ENCODE peak calls at places on chromosomes 16 and 17, in seven cellular contexts. S is MM.1S, L is A549, I is DND-41, G is neural progenitor cell, O is prostate gland, B is tibial nerve. P is an unnamed sample.

GRCh38 chr16:88712362-88712979 is 6.2 kb downstream of the CTU2 start:
- DNase-seq in L (no peak), O (no peak), S (no peak), B (no peak), I (no peak), G (no peak), P (no peak)

GRCh38 chr17:60165223-60165622 is 15.4 kb downstream of the CA4 start:
- DNase-seq in O (no peak), S (no peak), B (no peak), I (no peak), G (no peak), L (peak; percentile 2), P (peak; percentile 57)

GRCh38 chr16:49846800-49847199 is 9.1 kb downstream of the ZNF423 start:
- DNase-seq in I (no peak), G (no peak), O (no peak), B (no peak), L (no peak), S (no peak), P (no peak)

GRCh38 chr16:14335297-14335696 is 264.2 kb downstream of the MRTFB start:
- DNase-seq in L (peak; percentile 26), G (no peak), B (no peak), S (no peak), O (no peak), I (no peak), P (no peak)

GRCh38 chr16:50502616-50503000 is 45.6 kb upstream of the NKD1 start:
- DNase-seq in O (no peak), G (no peak), I (no peak), L (no peak), S (no peak), B (no peak), P (no peak)

GRCh38 chr17:79971651-79972050 is 64.0 kb downstream of the TBC1D16 start:
- DNase-seq in I (no peak), S (no peak), O (no peak), B (no peak), G (no peak), L (no peak), P (peak; percentile 53)

GRCh38 chr16:22671301-22672076 is 142.5 kb upstream of the HS3ST2 start:
- DNase-seq in B (no peak), I (no peak), S (no peak), G (peak; percentile 47), O (no peak), L (no peak), P (peak; percentile 66)

GRCh38 chr16:85648070-85648714 is 35.1 kb downstream of the GSE1 start:
- DNase-seq in G (no peak), S (no peak), I (no peak), B (no peak), L (no peak), O (no peak), P (no peak)

GRCh38 chr16:58499615-58500328 is at the start of gene NDRG4:
- DNase-seq in I (no peak), G (peak; percentile 91), S (no peak), B (no peak), L (peak; percentile 92), O (no peak), P (peak; percentile 75)

GRCh38 chr17:38658741-38659345 is 15.9 kb downstream of the EPOP start:
- DNase-seq in I (peak; percentile 69), O (no peak), L (no peak), B (no peak), S (no peak), G (no peak), P (no peak)
- H3K27ac ChIP-seq in I (no peak overlapping the region), O (no peak overlapping the region), L (no peak overlapping the region), B (no peak overlapping the region), S (no peak overlapping the region), G (no peak overlapping the region), P (no peak overlapping the region)

GRCh38 chr16:4659363-4660353 is 33.7 kb upstream of the NUDT16L1 start:
- DNase-seq in O (no peak), G (no peak), I (no peak), B (no peak), L (no peak), S (no peak), P (peak; percentile 64)
- H3K27ac ChIP-seq in O (no peak overlapping the region), G (no peak overlapping the region), I (no peak overlapping the region), B (no peak overlapping the region), L (no peak overlapping the region), S (no peak overlapping the region), P (peak overlapping the region; percentile 5)

GRCh38 chr17:39629894-39630293 is 3.1 kb downstream of the PPP1R1B start:
- DNase-seq in I (no peak), B (no peak), G (no peak), L (no peak), S (no peak), O (no peak), P (no peak)

GRCh38 chr17:39633570-39634183 is 3.3 kb upstream of the STARD3 start:
- DNase-seq in S (no peak), O (no peak), L (no peak), B (no peak), G (no peak), I (no peak), P (no peak)

GRCh38 chr17:39629494-39629880 is 2.7 kb downstream of the PPP1R1B start:
- DNase-seq in O (no peak), I (no peak), S (no peak), B (no peak), G (no peak), L (no peak), P (no peak)

GRCh38 chr17:39632153-39632941 is 4.6 kb upstream of the STARD3 start:
- DNase-seq in B (no peak), I (no peak), L (no peak), S (no peak), O (peak; percentile 88), G (no peak), P (no peak)

DNA sequence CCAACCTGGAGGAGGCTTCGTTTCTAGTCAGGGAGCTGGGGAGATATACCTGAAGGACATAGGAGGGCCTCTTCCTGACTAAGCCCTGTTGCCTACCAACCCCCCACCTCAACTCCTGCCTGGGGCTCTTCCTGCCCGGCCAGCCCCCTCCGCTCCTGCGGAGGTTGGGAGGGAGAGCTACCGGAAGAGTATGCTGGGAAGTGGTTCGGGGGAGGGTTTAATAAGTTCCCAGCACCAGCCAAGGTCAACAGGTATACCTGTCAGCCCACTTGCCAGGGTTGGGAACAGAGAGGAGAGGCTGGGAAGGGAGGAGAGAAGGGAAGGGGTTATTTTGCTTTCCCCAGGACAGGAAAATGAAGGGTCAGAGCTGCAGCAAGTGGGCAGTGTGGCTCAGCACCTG is 4.7 kb downstream of the PPP1R1B start:
- DNase-seq in O (peak; percentile 83), S (no peak), G (no peak), B (no peak), I (no peak), L (no peak), P (no peak)
- H3K27ac ChIP-seq in O (peak overlapping the region; percentile 72), S (no peak overlapping the region), G (no peak overlapping the region), B (no peak overlapping the region), I (no peak overlapping the region), L (no peak overlapping the region), P (no peak overlapping the region)

GRCh38 chr17:65564793-65565192 is 3.3 kb upstream of the AXIN2 start:
- DNase-seq in O (no peak), L (no peak), S (no peak), G (peak; percentile 52), B (no peak), I (no peak), P (no peak)
- H3K27ac ChIP-seq in O (no peak overlapping the region), L (no peak overlapping the region), S (no peak overlapping the region), G (no peak overlapping the region), B (no peak overlapping the region), I (no peak overlapping the region), P (no peak overlapping the region)

DNA sequence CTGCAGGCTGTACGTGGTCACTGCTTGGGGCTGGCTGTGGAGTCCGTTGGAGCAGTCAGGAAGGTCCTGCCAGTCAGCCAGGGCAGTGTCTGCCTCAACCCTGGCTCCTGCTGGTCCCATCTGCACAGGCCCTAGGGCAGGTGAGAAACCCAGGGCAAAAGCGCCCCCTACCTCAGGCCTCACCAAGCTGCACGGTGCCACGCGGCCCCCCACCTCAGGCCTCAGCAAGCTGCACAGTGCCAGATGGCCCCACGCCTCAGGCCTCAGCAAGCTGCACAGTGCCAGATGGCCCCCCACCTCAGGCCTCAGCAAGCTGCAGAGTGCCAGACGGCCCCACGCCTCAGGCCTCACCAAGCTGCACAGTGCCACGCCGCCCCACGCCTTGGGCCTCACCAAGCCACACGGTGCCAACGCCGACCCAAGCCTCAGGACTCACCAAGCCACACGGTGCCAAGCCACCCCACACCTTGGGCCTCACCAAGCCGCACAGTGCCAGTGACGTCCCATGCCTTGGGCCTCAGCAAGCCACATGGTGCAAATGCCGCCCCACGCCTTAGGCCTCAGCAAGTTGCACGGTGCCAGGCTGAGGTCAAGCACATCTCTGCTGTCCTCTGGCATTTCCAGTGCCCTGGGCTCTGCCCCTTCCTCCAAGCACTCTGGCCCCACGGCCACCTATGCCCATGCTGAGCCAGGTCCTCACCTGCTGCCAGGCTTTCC is 5.5 kb downstream of the TMEM204 start:
- DNase-seq in L (no peak), G (peak; percentile 16), B (no peak), O (no peak), I (no peak), S (no peak), P (no peak)
- H3K27ac ChIP-seq in L (no peak overlapping the region), G (no peak overlapping the region), B (no peak overlapping the region), O (no peak overlapping the region), I (no peak overlapping the region), S (no peak overlapping the region), P (no peak overlapping the region)

DNA sequence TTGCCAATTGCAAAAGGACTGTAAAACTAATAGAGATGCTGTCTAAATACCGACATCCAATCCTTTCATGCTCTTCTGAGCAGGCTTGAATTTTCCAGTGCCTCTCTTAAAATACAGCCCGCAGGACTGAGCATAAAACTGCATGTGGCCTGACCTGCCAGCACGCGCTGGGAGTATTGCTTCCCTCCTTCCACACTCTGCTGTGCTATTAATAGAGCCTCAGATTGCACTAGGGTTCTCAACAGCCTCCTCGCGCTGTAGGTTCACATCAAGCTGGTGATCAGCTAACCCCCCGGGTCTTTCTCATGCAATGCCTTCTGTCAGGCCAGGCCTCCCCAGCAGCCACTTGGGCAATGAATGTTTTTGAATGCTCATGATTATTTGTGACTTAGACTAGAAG is 14.2 kb upstream of the MSI2 start:
- DNase-seq in I (no peak), B (no peak), S (no peak), O (no peak), G (no peak), L (no peak), P (no peak)
- H3K27ac ChIP-seq in I (peak overlapping the region; percentile 0), B (no peak overlapping the region), S (no peak overlapping the region), O (no peak overlapping the region), G (no peak overlapping the region), L (peak overlapping the region; percentile 24), P (no peak overlapping the region)

P was measured in coronary artery.